ENCODE peak calls at places on chromosomes 2 and 18, in four cellular contexts. One of them, this sample, is unnamed.
A peak's percentile ranks its signal among the peaks of the same experiment; 100 is the strongest.

GRCh38 chr2:37648316-37649011 is 23.0 kb downstream of the CDC42EP3 start:
- DNase-seq in NT2/D1: no peak
- DNase-seq in K562: no peak
- DNase-seq in GM12878: no peak
- DNase-seq in this sample: no peak

GRCh38 chr2:191441761-191442160 is 196.6 kb downstream of the MYO1B start:
- DNase-seq in NT2/D1: no peak
- DNase-seq in K562: no peak
- DNase-seq in GM12878: no peak
- DNase-seq in this sample: no peak

GRCh38 chr2:237315881-237316225 is 98.1 kb downstream of the COL6A3 start:
- DNase-seq in NT2/D1: no peak
- DNase-seq in K562: no peak
- DNase-seq in GM12878: no peak
- DNase-seq in this sample: no peak

GRCh38 chr2:13543550-13543949 is 826.8 kb downstream of the TRIB2 start:
- DNase-seq in NT2/D1: no peak
- DNase-seq in K562: no peak
- DNase-seq in GM12878: no peak
- DNase-seq in this sample: no peak

GRCh38 chr2:46490521-46491141 is 11.3 kb downstream of the TMEM247 start:
- DNase-seq in NT2/D1: no peak
- DNase-seq in K562: no peak
- DNase-seq in GM12878: no peak
- DNase-seq in this sample: no peak

GRCh38 chr2:98295275-98295674 is 51.0 kb upstream of the CNGA3 start:
- DNase-seq in NT2/D1: no peak
- DNase-seq in K562: no peak
- DNase-seq in GM12878: no peak
- DNase-seq in this sample: no peak

GRCh38 chr2:223759569-223760430 is 77.6 kb downstream of the AP1S3 start:
- DNase-seq in NT2/D1: no peak
- DNase-seq in K562: no peak
- DNase-seq in GM12878: no peak
- DNase-seq in this sample: peak; percentile 86

GRCh38 chr2:60414731-60415130 is 138.7 kb downstream of the BCL11A start:
- DNase-seq in NT2/D1: no peak
- DNase-seq in K562: no peak
- DNase-seq in GM12878: no peak
- DNase-seq in this sample: no peak

GRCh38 chr2:206740800-206741199 is 22.6 kb upstream of the DYTN start:
- DNase-seq in NT2/D1: no peak
- DNase-seq in K562: no peak
- DNase-seq in GM12878: no peak
- DNase-seq in this sample: no peak

GRCh38 chr2:40450066-40450841 is 1.6 kb downstream of the SLC8A1 start:
- DNase-seq in NT2/D1: no peak
- DNase-seq in K562: no peak
- DNase-seq in GM12878: no peak
- DNase-seq in this sample: no peak
- TF ChIP-seq ZNF274 in NT2/D1: no peak
- TF ChIP-seq ZNF274 in K562: no peak
- TF ChIP-seq ZNF274 in GM12878: no peak
- TF ChIP-seq ZNF274 in this sample: no peak

DNA sequence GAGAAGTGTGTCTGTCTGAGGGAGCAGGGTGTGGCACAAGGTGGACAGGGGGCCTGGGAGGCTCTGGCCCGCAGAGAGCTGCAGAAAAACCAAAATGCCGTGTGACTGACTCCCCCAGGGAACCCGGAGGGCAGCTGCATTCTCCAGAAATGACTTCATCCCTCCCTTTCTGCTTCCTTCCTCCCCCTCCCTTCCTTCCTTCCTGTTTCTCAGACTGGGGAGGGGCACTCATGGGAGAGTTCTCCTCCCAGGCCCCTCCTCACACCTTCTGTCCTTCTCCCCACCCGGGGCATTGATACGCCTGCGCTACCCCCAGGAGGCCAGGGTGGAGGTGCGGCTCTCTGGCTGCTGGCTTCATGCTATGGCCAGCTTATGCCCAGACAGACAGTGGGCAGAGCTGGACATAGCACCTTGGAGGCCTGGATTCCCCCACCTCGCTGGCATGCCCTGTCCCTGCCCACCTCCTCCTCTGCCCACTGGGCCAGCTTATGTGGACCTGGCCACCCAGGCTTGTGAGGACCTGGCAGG is 8.2 kb upstream of the GPR17 start:
- DNase-seq in NT2/D1: peak; percentile 75
- DNase-seq in K562: peak; percentile 46
- DNase-seq in GM12878: no peak
- DNase-seq in this sample: peak; percentile 13
- TF ChIP-seq ZNF274 in NT2/D1: no peak
- TF ChIP-seq ZNF274 in K562: no peak
- TF ChIP-seq ZNF274 in GM12878: no peak
- TF ChIP-seq ZNF274 in this sample: no peak

DNA sequence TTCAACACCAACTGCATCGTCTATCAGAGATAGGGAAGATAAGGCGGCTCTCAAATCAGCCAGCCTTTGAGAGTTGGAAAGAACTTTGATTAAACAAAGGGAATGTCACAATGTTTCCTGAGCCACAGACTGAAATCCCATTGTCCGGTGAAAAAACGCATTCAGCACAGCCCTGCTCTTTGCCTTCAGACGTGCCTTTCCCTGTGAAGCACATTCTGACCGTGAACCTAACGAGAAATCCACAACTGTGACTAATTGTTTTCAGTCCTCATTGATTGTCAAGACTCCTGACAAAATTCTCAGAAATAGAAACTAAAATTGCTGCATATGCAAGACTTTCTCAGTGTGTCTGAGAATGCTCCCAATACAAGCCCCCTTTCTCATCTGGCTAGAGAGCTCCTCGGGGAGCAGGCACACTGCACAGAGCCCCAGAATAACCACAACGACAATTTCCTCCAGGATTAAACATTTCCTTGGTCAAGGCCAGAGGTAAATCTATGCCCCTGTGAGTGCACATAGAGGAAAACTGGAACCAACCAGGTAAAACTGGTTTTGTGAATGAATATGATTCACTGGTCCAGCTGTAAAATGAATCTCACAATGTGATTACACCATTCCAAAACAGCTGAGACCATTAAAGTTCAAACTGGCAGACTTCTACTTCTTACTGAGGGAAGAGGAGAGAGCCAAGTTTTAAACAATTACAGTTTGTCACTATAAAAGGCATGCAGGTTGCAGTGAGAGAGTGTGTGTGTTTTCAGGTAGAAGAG is 561.9 kb upstream of the ID2 start:
- DNase-seq in NT2/D1: no peak
- DNase-seq in K562: no peak
- DNase-seq in GM12878: peak; percentile 4
- DNase-seq in this sample: no peak
- TF ChIP-seq ZNF274 in NT2/D1: no peak
- TF ChIP-seq ZNF274 in K562: no peak
- TF ChIP-seq ZNF274 in GM12878: no peak
- TF ChIP-seq ZNF274 in this sample: no peak

DNA sequence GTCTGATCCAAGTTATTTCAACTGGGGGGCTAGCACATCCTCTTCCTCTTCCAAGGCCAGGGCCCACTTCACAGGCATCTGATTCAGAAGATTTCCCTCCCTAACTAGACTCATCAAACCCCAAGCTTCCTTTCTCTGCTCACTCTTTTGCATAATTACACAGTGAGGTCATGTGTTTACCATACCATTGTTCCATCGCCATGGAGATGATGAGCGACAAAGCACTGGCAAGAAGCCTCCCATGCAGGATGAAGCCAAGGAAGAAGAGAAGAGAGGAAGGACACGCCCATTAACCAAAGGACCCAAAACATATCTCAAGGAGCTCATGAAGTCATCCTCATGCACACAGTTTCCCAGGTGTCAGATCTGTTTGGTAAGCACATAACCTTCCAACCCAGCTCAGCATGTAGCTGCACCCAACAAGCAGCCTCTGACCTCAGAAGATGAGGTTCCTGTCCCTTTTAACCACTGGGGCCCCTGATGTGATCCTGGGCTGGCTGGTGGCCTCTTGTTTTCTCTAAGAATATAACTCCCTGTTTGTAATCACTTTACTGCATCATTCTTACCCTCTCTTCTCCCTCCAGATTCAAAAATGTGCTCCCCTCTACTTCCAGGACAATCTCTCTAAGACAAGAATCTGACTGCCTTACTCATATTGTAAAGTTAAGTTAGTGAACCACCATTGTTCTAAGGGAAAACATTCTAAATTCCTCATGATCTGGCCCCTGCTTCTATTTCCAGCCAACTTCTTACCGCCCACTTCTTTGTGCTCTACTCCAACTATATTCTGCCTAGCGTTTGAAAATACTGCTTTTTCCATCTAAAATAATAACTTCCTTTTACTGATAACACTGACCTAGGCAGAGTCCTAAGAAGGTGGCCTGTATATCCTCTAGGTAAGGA is 190.1 kb downstream of the TTC32 start:
- DNase-seq in NT2/D1: peak; percentile 89
- DNase-seq in K562: no peak
- DNase-seq in GM12878: no peak
- DNase-seq in this sample: peak; percentile 38
- TF ChIP-seq ZNF274 in NT2/D1: no peak
- TF ChIP-seq ZNF274 in K562: no peak
- TF ChIP-seq ZNF274 in GM12878: no peak
- TF ChIP-seq ZNF274 in this sample: no peak

DNA sequence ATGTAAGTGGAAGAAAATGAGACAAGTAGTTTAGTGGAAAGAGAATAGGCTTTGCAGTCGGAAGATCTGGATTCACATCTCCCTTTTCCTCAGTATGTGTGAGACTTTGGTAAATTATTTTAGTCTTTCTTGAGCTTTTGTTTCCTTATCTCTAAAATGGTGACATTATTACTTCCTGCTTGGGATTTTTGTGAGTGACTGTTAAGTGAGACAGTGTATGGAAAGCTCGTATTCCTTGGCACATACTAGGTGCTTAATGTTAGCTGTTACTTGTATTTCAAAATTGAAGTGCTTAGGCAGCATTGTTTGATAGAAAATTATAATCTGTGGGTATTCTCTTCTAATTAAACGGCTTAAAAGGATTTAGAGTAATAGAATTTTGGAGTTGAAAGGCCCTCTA is 2.0 kb downstream of the ZNF638 start:
- DNase-seq in NT2/D1: no peak
- DNase-seq in K562: no peak
- DNase-seq in GM12878: no peak
- DNase-seq in this sample: no peak
- TF ChIP-seq ZNF274 in NT2/D1: no peak
- TF ChIP-seq ZNF274 in K562: no peak
- TF ChIP-seq ZNF274 in GM12878: no peak
- TF ChIP-seq ZNF274 in this sample: no peak

DNA sequence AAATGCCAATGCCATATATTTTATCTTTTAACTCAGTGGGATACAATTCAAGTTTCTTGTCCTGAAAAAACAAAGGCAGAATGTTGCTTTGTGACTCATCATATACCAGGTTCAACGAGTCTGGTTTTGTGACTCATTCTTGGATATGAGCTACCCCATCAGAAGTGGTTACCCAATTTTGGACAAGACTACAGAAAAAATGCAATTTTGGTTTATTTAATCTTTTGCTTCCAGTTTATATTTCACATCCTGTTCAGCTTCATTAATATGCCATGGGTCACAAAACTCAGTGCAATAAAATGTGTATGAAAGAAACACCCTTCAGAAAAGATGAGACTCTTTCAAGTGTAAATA is 25.0 kb downstream of the FN1 start:
- DNase-seq in NT2/D1: no peak
- DNase-seq in K562: no peak
- DNase-seq in GM12878: no peak
- DNase-seq in this sample: peak; percentile 89
- TF ChIP-seq ZNF274 in NT2/D1: no peak
- TF ChIP-seq ZNF274 in K562: no peak
- TF ChIP-seq ZNF274 in GM12878: no peak
- TF ChIP-seq ZNF274 in this sample: no peak

DNA sequence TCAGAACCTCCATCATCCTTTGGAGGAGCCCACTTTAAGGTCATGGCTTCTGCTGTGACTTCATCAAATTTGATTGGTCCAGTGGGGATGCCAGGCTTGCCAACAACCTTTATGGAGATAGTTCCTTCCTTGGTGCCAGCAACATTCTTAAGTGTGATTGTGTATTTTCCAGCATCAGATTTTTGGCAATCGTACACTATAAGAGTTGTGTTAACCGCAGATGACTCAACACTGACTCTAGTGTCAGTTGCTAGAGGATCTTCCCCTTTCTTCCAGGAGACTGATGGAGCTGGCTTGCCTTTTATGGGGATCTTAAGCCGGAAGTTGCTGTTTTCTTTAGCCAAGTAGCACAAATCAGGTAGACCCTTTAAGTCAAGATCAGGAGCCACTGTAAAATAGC is 98.7 kb downstream of the PLEKHA3 start:
- DNase-seq in NT2/D1: no peak
- DNase-seq in K562: no peak
- DNase-seq in GM12878: no peak
- DNase-seq in this sample: no peak
- TF ChIP-seq ZNF274 in NT2/D1: no peak
- TF ChIP-seq ZNF274 in K562: no peak
- TF ChIP-seq ZNF274 in GM12878: no peak
- TF ChIP-seq ZNF274 in this sample: no peak

GRCh38 chr18:7923105-7923504 is 356.0 kb downstream of the PTPRM start:
- DNase-seq in NT2/D1: no peak
- DNase-seq in K562: no peak
- DNase-seq in GM12878: no peak
- DNase-seq in this sample: no peak

GRCh38 chr18:7926526-7926925 is 359.4 kb downstream of the PTPRM start:
- DNase-seq in NT2/D1: no peak
- DNase-seq in K562: peak; percentile 9
- DNase-seq in GM12878: no peak
- DNase-seq in this sample: peak; percentile 64

GRCh38 chr18:7927119-7927518 is 360.0 kb downstream of the PTPRM start:
- DNase-seq in NT2/D1: no peak
- DNase-seq in K562: no peak
- DNase-seq in GM12878: no peak
- DNase-seq in this sample: no peak

GRCh38 chr18:7921938-7922587 is 354.9 kb downstream of the PTPRM start:
- DNase-seq in NT2/D1: no peak
- DNase-seq in K562: no peak
- DNase-seq in GM12878: no peak
- DNase-seq in this sample: peak; percentile 54

DNA sequence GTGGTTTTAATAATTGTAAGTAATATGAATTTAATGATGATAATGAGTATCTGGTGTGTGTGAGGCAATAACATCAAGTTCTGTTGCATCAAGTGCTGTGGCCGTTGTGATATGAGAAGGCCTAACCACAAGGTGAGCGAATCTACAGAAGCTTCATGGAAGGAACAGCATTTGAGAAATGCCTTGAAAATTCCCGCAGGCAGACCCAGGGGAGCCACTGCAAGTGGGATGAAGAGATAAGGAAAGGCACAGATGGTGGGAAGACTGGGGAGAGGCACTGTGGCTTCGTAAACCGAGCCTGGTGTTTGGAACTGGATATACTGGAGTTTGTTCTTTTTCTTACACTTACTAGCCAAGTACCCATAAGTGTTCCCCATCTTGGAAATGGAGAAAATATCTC is 357.5 kb downstream of the PTPRM start:
- DNase-seq in NT2/D1: no peak
- DNase-seq in K562: no peak
- DNase-seq in GM12878: no peak
- DNase-seq in this sample: no peak
- TF ChIP-seq ZNF274 in NT2/D1: no peak
- TF ChIP-seq ZNF274 in K562: no peak
- TF ChIP-seq ZNF274 in GM12878: no peak
- TF ChIP-seq ZNF274 in this sample: no peak

GRCh38 chr2:145220496-145220895 is 700.6 kb upstream of the ZEB2 start:
- DNase-seq in NT2/D1: no peak
- DNase-seq in K562: no peak
- DNase-seq in GM12878: no peak
- DNase-seq in this sample: no peak

GRCh38 chr2:145221032-145221431 is 701.1 kb upstream of the ZEB2 start:
- DNase-seq in NT2/D1: no peak
- DNase-seq in K562: no peak
- DNase-seq in GM12878: no peak
- DNase-seq in this sample: no peak

GRCh38 chr2:145221511-145221910 is 701.6 kb upstream of the ZEB2 start:
- DNase-seq in NT2/D1: no peak
- DNase-seq in K562: no peak
- DNase-seq in GM12878: no peak
- DNase-seq in this sample: no peak
- TF ChIP-seq ZNF274 in NT2/D1: no peak
- TF ChIP-seq ZNF274 in K562: no peak
- TF ChIP-seq ZNF274 in GM12878: no peak
- TF ChIP-seq ZNF274 in this sample: no peak